ENCODE peak calls at places on chromosomes 3 and 15, in nine cellular contexts. One of them, this sample, is unnamed. For H3K36me3, the result is how much of the 10 kb centered on the place peaks cover.

GRCh38 chr3:69809076-69809835 is 70.0 kb downstream of the MITF start:
- DNase-seq in lower lobe of right lung: no peak
- DNase-seq in BJ: no peak
- DNase-seq in upper lobe of right lung: no peak
- DNase-seq in naive thymus-derived CD4-positive, alpha-beta T cell: no peak
- DNase-seq in CD8-positive, alpha-beta T cell: no peak
- DNase-seq in thoracic aorta: no peak
- DNase-seq in brain microvascular endothelial cell: no peak
- DNase-seq in psoas muscle: no peak
- DNase-seq in this sample: no peak

GRCh38 chr3:58899159-58899952 is 150.5 kb downstream of the CFAP20DC start:
- DNase-seq in thoracic aorta: no peak
- DNase-seq in brain microvascular endothelial cell: no peak
- DNase-seq in psoas muscle: no peak
- DNase-seq in CD8-positive, alpha-beta T cell: no peak
- DNase-seq in upper lobe of right lung: peak
- DNase-seq in naive thymus-derived CD4-positive, alpha-beta T cell: no peak
- DNase-seq in lower lobe of right lung: peak
- DNase-seq in BJ: no peak
- DNase-seq in this sample: peak

GRCh38 chr15:66698318-66698961 is 3.6 kb upstream of the SMAD6 start:
- DNase-seq in BJ: no peak
- DNase-seq in thoracic aorta: peak
- DNase-seq in naive thymus-derived CD4-positive, alpha-beta T cell: no peak
- DNase-seq in psoas muscle: peak
- DNase-seq in lower lobe of right lung: peak
- DNase-seq in upper lobe of right lung: peak
- DNase-seq in brain microvascular endothelial cell: peak
- DNase-seq in CD8-positive, alpha-beta T cell: no peak
- DNase-seq in this sample: peak

GRCh38 chr15:85652457-85652856 is 142.3 kb downstream of the KLHL25 start:
- DNase-seq in psoas muscle: no peak
- DNase-seq in naive thymus-derived CD4-positive, alpha-beta T cell: no peak
- DNase-seq in lower lobe of right lung: no peak
- DNase-seq in upper lobe of right lung: no peak
- DNase-seq in BJ: no peak
- DNase-seq in CD8-positive, alpha-beta T cell: no peak
- DNase-seq in brain microvascular endothelial cell: no peak
- DNase-seq in thoracic aorta: no peak
- DNase-seq in this sample: no peak

GRCh38 chr15:65790692-65791334 is 1.3 kb downstream of the DENND4A start:
- DNase-seq in CD8-positive, alpha-beta T cell: no peak
- DNase-seq in lower lobe of right lung: no peak
- DNase-seq in naive thymus-derived CD4-positive, alpha-beta T cell: peak
- DNase-seq in upper lobe of right lung: no peak
- DNase-seq in brain microvascular endothelial cell: peak
- DNase-seq in thoracic aorta: no peak
- DNase-seq in psoas muscle: no peak
- DNase-seq in BJ: no peak
- DNase-seq in this sample: no peak

GRCh38 chr3:29083081-29083480 is 197.8 kb upstream of the RBMS3 start:
- DNase-seq in upper lobe of right lung: no peak
- DNase-seq in psoas muscle: no peak
- DNase-seq in thoracic aorta: no peak
- DNase-seq in lower lobe of right lung: no peak
- DNase-seq in CD8-positive, alpha-beta T cell: no peak
- DNase-seq in BJ: no peak
- DNase-seq in brain microvascular endothelial cell: no peak
- DNase-seq in naive thymus-derived CD4-positive, alpha-beta T cell: no peak
- DNase-seq in this sample: no peak

GRCh38 chr15:45372032-45372995 is 6.0 kb downstream of the GATM start:
- DNase-seq in psoas muscle: no peak
- DNase-seq in naive thymus-derived CD4-positive, alpha-beta T cell: no peak
- DNase-seq in upper lobe of right lung: no peak
- DNase-seq in CD8-positive, alpha-beta T cell: no peak
- DNase-seq in brain microvascular endothelial cell: no peak
- DNase-seq in lower lobe of right lung: no peak
- DNase-seq in thoracic aorta: no peak
- DNase-seq in BJ: no peak
- DNase-seq in this sample: no peak

GRCh38 chr15:67907175-67907723 is 67.4 kb upstream of the RNU6-1 start:
- DNase-seq in BJ: no peak
- DNase-seq in lower lobe of right lung: no peak
- DNase-seq in brain microvascular endothelial cell: no peak
- DNase-seq in naive thymus-derived CD4-positive, alpha-beta T cell: no peak
- DNase-seq in psoas muscle: no peak
- DNase-seq in thoracic aorta: no peak
- DNase-seq in CD8-positive, alpha-beta T cell: no peak
- DNase-seq in upper lobe of right lung: no peak
- DNase-seq in this sample: no peak

GRCh38 chr15:37764733-37765191 is 169.7 kb upstream of the TMCO5A start:
- DNase-seq in psoas muscle: no peak
- DNase-seq in thoracic aorta: no peak
- DNase-seq in brain microvascular endothelial cell: peak
- DNase-seq in upper lobe of right lung: no peak
- DNase-seq in lower lobe of right lung: no peak
- DNase-seq in CD8-positive, alpha-beta T cell: no peak
- DNase-seq in BJ: no peak
- DNase-seq in naive thymus-derived CD4-positive, alpha-beta T cell: no peak
- DNase-seq in this sample: no peak

GRCh38 chr3:53238051-53238850 is 17.6 kb downstream of the TKT start:
- DNase-seq in lower lobe of right lung: no peak
- DNase-seq in upper lobe of right lung: peak
- DNase-seq in thoracic aorta: no peak
- DNase-seq in CD8-positive, alpha-beta T cell: no peak
- DNase-seq in naive thymus-derived CD4-positive, alpha-beta T cell: no peak
- DNase-seq in BJ: peak
- DNase-seq in psoas muscle: no peak
- DNase-seq in brain microvascular endothelial cell: peak
- DNase-seq in this sample: peak

GRCh38 chr3:40827942-40828688 is 303.4 kb downstream of the ZNF621 start:
- DNase-seq in naive thymus-derived CD4-positive, alpha-beta T cell: no peak
- DNase-seq in lower lobe of right lung: no peak
- DNase-seq in CD8-positive, alpha-beta T cell: no peak
- DNase-seq in brain microvascular endothelial cell: peak
- DNase-seq in thoracic aorta: peak
- DNase-seq in upper lobe of right lung: no peak
- DNase-seq in BJ: no peak
- DNase-seq in psoas muscle: peak
- DNase-seq in this sample: no peak

GRCh38 chr3:175338775-175339535 is 479.8 kb downstream of the NAALADL2 start:
- DNase-seq in upper lobe of right lung: no peak
- DNase-seq in lower lobe of right lung: peak
- DNase-seq in CD8-positive, alpha-beta T cell: no peak
- DNase-seq in psoas muscle: peak
- DNase-seq in BJ: no peak
- DNase-seq in thoracic aorta: peak
- DNase-seq in brain microvascular endothelial cell: peak
- DNase-seq in naive thymus-derived CD4-positive, alpha-beta T cell: no peak
- DNase-seq in this sample: peak

GRCh38 chr3:111610612-111611054 is 15.5 kb upstream of the ZBED2 start:
- DNase-seq in upper lobe of right lung: no peak
- DNase-seq in thoracic aorta: no peak
- DNase-seq in brain microvascular endothelial cell: no peak
- DNase-seq in naive thymus-derived CD4-positive, alpha-beta T cell: no peak
- DNase-seq in psoas muscle: no peak
- DNase-seq in CD8-positive, alpha-beta T cell: peak
- DNase-seq in lower lobe of right lung: no peak
- DNase-seq in BJ: no peak
- DNase-seq in this sample: no peak

GRCh38 chr3:195007794-195008193 is 263.2 kb downstream of the XXYLT1 start:
- DNase-seq in upper lobe of right lung: peak
- DNase-seq in brain microvascular endothelial cell: no peak
- DNase-seq in naive thymus-derived CD4-positive, alpha-beta T cell: no peak
- DNase-seq in CD8-positive, alpha-beta T cell: no peak
- DNase-seq in lower lobe of right lung: no peak
- DNase-seq in BJ: no peak
- DNase-seq in psoas muscle: no peak
- DNase-seq in thoracic aorta: no peak
- DNase-seq in this sample: peak

GRCh38 chr3:39423571-39423970 is 17.1 kb downstream of the RPSA start:
- DNase-seq in lower lobe of right lung: no peak
- DNase-seq in brain microvascular endothelial cell: no peak
- DNase-seq in psoas muscle: no peak
- DNase-seq in BJ: no peak
- DNase-seq in upper lobe of right lung: no peak
- DNase-seq in thoracic aorta: no peak
- DNase-seq in CD8-positive, alpha-beta T cell: no peak
- DNase-seq in naive thymus-derived CD4-positive, alpha-beta T cell: no peak
- DNase-seq in this sample: no peak

GRCh38 chr3:139108253-139108969 is 63.7 kb upstream of the PRR23C start:
- DNase-seq in naive thymus-derived CD4-positive, alpha-beta T cell: no peak
- DNase-seq in lower lobe of right lung: no peak
- DNase-seq in brain microvascular endothelial cell: no peak
- DNase-seq in thoracic aorta: no peak
- DNase-seq in BJ: no peak
- DNase-seq in upper lobe of right lung: no peak
- DNase-seq in CD8-positive, alpha-beta T cell: no peak
- DNase-seq in psoas muscle: no peak
- DNase-seq in this sample: no peak

GRCh38 chr15:43514241-43515057 is 3.0 kb upstream of the MAP1A start:
- DNase-seq in lower lobe of right lung: no peak
- DNase-seq in brain microvascular endothelial cell: no peak
- DNase-seq in upper lobe of right lung: peak
- DNase-seq in CD8-positive, alpha-beta T cell: no peak
- DNase-seq in BJ: no peak
- DNase-seq in psoas muscle: peak
- DNase-seq in naive thymus-derived CD4-positive, alpha-beta T cell: peak
- DNase-seq in thoracic aorta: no peak
- DNase-seq in this sample: no peak

GRCh38 chr3:188400494-188401243 is 246.7 kb downstream of the LPP start:
- DNase-seq in thoracic aorta: no peak
- DNase-seq in brain microvascular endothelial cell: no peak
- DNase-seq in naive thymus-derived CD4-positive, alpha-beta T cell: no peak
- DNase-seq in BJ: no peak
- DNase-seq in lower lobe of right lung: no peak
- DNase-seq in upper lobe of right lung: no peak
- DNase-seq in CD8-positive, alpha-beta T cell: no peak
- DNase-seq in psoas muscle: no peak
- DNase-seq in this sample: no peak
- H3K36me3 ChIP-seq in thoracic aorta: under half
- H3K36me3 ChIP-seq in brain microvascular endothelial cell: under half
- H3K36me3 ChIP-seq in naive thymus-derived CD4-positive, alpha-beta T cell: under half
- H3K36me3 ChIP-seq in BJ: under half
- H3K36me3 ChIP-seq in lower lobe of right lung: under half
- H3K36me3 ChIP-seq in upper lobe of right lung: under half
- H3K36me3 ChIP-seq in CD8-positive, alpha-beta T cell: under half
- H3K36me3 ChIP-seq in psoas muscle: under half
- H3K36me3 ChIP-seq in this sample: under half

DNA sequence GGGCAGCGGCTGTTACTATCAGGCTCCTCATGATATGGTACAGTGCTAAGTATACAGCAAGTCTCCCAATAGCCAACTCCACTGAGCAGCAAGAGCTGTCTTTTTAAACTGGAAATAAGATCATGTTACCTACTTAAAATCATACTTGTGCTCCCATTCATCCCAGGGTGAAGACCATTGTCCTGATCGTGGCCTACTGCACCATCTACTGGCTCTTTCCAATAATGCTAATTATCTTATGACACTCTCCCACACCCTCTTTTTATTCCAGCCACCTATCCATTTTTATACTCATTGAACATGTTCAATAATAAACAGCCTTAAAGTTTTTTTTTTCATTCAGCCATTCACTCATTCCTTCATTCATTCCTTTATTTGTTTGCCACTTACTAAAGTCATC is 117.7 kb downstream of the GBE1 start:
- DNase-seq in upper lobe of right lung: no peak
- DNase-seq in CD8-positive, alpha-beta T cell: no peak
- DNase-seq in naive thymus-derived CD4-positive, alpha-beta T cell: no peak
- DNase-seq in brain microvascular endothelial cell: peak
- DNase-seq in psoas muscle: no peak
- DNase-seq in BJ: no peak
- DNase-seq in thoracic aorta: no peak
- DNase-seq in lower lobe of right lung: no peak
- DNase-seq in this sample: no peak
- H3K36me3 ChIP-seq in upper lobe of right lung: under half
- H3K36me3 ChIP-seq in CD8-positive, alpha-beta T cell: under half
- H3K36me3 ChIP-seq in naive thymus-derived CD4-positive, alpha-beta T cell: under half
- H3K36me3 ChIP-seq in brain microvascular endothelial cell: under half
- H3K36me3 ChIP-seq in psoas muscle: half or more
- H3K36me3 ChIP-seq in BJ: under half
- H3K36me3 ChIP-seq in thoracic aorta: under half
- H3K36me3 ChIP-seq in lower lobe of right lung: under half
- H3K36me3 ChIP-seq in this sample: under half

GRCh38 chr3:134369231-134369741 is 5.0 kb downstream of the AMOTL2 start:
- DNase-seq in CD8-positive, alpha-beta T cell: no peak
- DNase-seq in upper lobe of right lung: peak
- DNase-seq in BJ: no peak
- DNase-seq in lower lobe of right lung: no peak
- DNase-seq in naive thymus-derived CD4-positive, alpha-beta T cell: no peak
- DNase-seq in thoracic aorta: no peak
- DNase-seq in psoas muscle: peak
- DNase-seq in brain microvascular endothelial cell: peak
- DNase-seq in this sample: no peak
- H3K36me3 ChIP-seq in CD8-positive, alpha-beta T cell: under half
- H3K36me3 ChIP-seq in upper lobe of right lung: half or more
- H3K36me3 ChIP-seq in BJ: half or more
- H3K36me3 ChIP-seq in lower lobe of right lung: half or more
- H3K36me3 ChIP-seq in naive thymus-derived CD4-positive, alpha-beta T cell: under half
- H3K36me3 ChIP-seq in thoracic aorta: half or more
- H3K36me3 ChIP-seq in psoas muscle: half or more
- H3K36me3 ChIP-seq in brain microvascular endothelial cell: half or more
- H3K36me3 ChIP-seq in this sample: half or more

GRCh38 chr15:39645138-39645975 is 64.5 kb downstream of the THBS1 start:
- DNase-seq in naive thymus-derived CD4-positive, alpha-beta T cell: no peak
- DNase-seq in thoracic aorta: no peak
- DNase-seq in lower lobe of right lung: no peak
- DNase-seq in CD8-positive, alpha-beta T cell: no peak
- DNase-seq in upper lobe of right lung: no peak
- DNase-seq in psoas muscle: no peak
- DNase-seq in BJ: no peak
- DNase-seq in brain microvascular endothelial cell: no peak
- DNase-seq in this sample: no peak
- H3K36me3 ChIP-seq in naive thymus-derived CD4-positive, alpha-beta T cell: under half
- H3K36me3 ChIP-seq in thoracic aorta: under half
- H3K36me3 ChIP-seq in lower lobe of right lung: under half
- H3K36me3 ChIP-seq in CD8-positive, alpha-beta T cell: under half
- H3K36me3 ChIP-seq in upper lobe of right lung: under half
- H3K36me3 ChIP-seq in psoas muscle: under half
- H3K36me3 ChIP-seq in BJ: under half
- H3K36me3 ChIP-seq in brain microvascular endothelial cell: under half
- H3K36me3 ChIP-seq in this sample: under half

This sample was measured in PC-9.